ENCODE peak calls at places on chromosomes 16 and 17, in seven cellular contexts. A is mesenchymal stem cell; E is NCI-H1092 treated with DMSO at 0.1 percent for 48 hours; G is fibroblast of lung; Z is dorsolateral prefrontal cortex; M is IMR-90; H is activated T-helper 1 cell treated with anti-CD3 and anti-CD28 coated beads, Interleukin-2, amount 50 U/mL, for 16 hours. N is an unnamed sample.
A peak's percentile ranks its signal among the peaks of the same experiment; 100 is the strongest.

GRCh38 chr16:12798846-12799245 is 4.8 kb downstream of the CPPED1 start:
- DNase-seq in M (no peak), Z (no peak), G (no peak), H (no peak), A (no peak), E (no peak), N (no peak)

GRCh38 chr16:85185281-85185680 is 73.0 kb upstream of the CIBAR2 start:
- DNase-seq in G (no peak), H (no peak), Z (no peak), E (no peak), M (no peak), A (no peak), N (no peak)

GRCh38 chr17:32563583-32563982 is 76.8 kb downstream of the CDK5R1 start:
- DNase-seq in H (no peak), E (no peak), M (no peak), A (no peak), G (no peak), Z (no peak), N (no peak)

GRCh38 chr16:88657371-88657770 is 5.5 kb downstream of the MVD start:
- DNase-seq in H (no peak), M (no peak), Z (no peak), E (no peak), G (no peak), A (no peak), N (no peak)

GRCh38 chr16:69412287-69412686 is 12.1 kb upstream of the CYB5B start:
- DNase-seq in H (no peak), E (no peak), M (peak; percentile 30), A (no peak), Z (no peak), G (peak; percentile 93), N (no peak)

GRCh38 chr17:81666092-81666341 is 388 bp downstream of the OXLD1 start:
- DNase-seq in Z (no peak), H (no peak), G (no peak), E (peak; percentile 24), A (peak; percentile 68), M (peak; percentile 9), N (no peak)

GRCh38 chr16:81891734-81892364 is 112.8 kb downstream of the PLCG2 start:
- DNase-seq in M (no peak), G (no peak), A (no peak), Z (no peak), E (no peak), H (no peak), N (no peak)

GRCh38 chr17:62668091-62668804 is 40.8 kb downstream of the MRC2 start:
- DNase-seq in Z (no peak), M (no peak), E (no peak), G (no peak), A (no peak), H (no peak), N (no peak)

GRCh38 chr17:3921853-3922319 is 5.6 kb upstream of the P2RX1 start:
- DNase-seq in M (no peak), H (no peak), E (no peak), Z (no peak), A (no peak), G (peak; percentile 42), N (no peak)

GRCh38 chr17:68431661-68432071 is 25.6 kb downstream of the WIPI1 start:
- DNase-seq in Z (no peak), G (peak; percentile 6), E (peak; percentile 14), H (no peak), M (peak; percentile 23), A (peak; percentile 43), N (no peak)

GRCh38 chr16:22727285-22728166 is 86.4 kb upstream of the HS3ST2 start:
- DNase-seq in G (no peak), H (no peak), Z (no peak), A (no peak), M (no peak), E (peak; percentile 19), N (no peak)